ENCODE peak calls at places on chromosomes 5 and 9, in eight cellular contexts. I is esophagus squamous epithelium; F is MM.1S; Z is CD4-positive, alpha-beta T cell; W is neuronal stem cell; J is spleen; A is sigmoid colon; R is heart right ventricle. B is an unnamed sample.

GRCh38 chr5:172778223-172778814 is 7.3 kb upstream of the DUSP1 start:
- DNase-seq in I (no peak), F (no peak), Z (no peak), W (no peak), J (no peak), A (peak; percentile 80), R (no peak), B (no peak)

GRCh38 chr9:129139233-129139992 is 28.2 kb downstream of the PTPA start:
- DNase-seq in I (no peak), F (peak; percentile 80), Z (peak; percentile 66), W (peak; percentile 82), J (peak; percentile 88), A (peak; percentile 90), R (peak; percentile 92), B (peak; percentile 96)

GRCh38 chr5:173885481-173886010 is 2.6 kb upstream of the CPEB4 start:
- DNase-seq in I (no peak), F (no peak), Z (no peak), W (no peak), J (no peak), A (no peak), R (no peak), B (no peak)

GRCh38 chr5:159316519-159317383 is 13.5 kb downstream of the IL12B start:
- DNase-seq in I (no peak), F (peak; percentile 61), Z (peak; percentile 25), W (peak; percentile 37), J (no peak), A (no peak), R (peak; percentile 19), B (no peak)

GRCh38 chr9:128685636-128686489 is 3.2 kb upstream of the SET start:
- DNase-seq in I (no peak), F (peak; percentile 70), Z (peak; percentile 35), W (no peak), J (peak; percentile 87), A (no peak), R (no peak), B (no peak)

GRCh38 chr5:149406203-149406978 is 27.3 kb upstream of the IL17B start:
- DNase-seq in I (no peak), F (no peak), Z (no peak), W (no peak), J (no peak), A (peak; percentile 99), R (peak; percentile 75), B (no peak)

GRCh38 chr5:81808106-81808505 is 57.2 kb upstream of the SSBP2 start:
- DNase-seq in I (no peak), F (no peak), Z (no peak), W (no peak), J (no peak), A (no peak), R (no peak), B (no peak)

GRCh38 chr5:111774525-111774924 is 17.5 kb upstream of the NREP start:
- DNase-seq in I (no peak), F (peak; percentile 86), Z (no peak), W (no peak), J (no peak), A (no peak), R (no peak), B (no peak)

GRCh38 chr5:157900644-157901043 is 41.7 kb upstream of the CLINT1 start:
- DNase-seq in I (no peak), F (peak; percentile 77), Z (no peak), W (no peak), J (no peak), A (no peak), R (no peak), B (no peak)

GRCh38 chr5:112548246-112548982 is 129.3 kb upstream of the EPB41L4A start:
- DNase-seq in I (no peak), F (no peak), Z (no peak), W (no peak), J (no peak), A (no peak), R (no peak), B (no peak)

GRCh38 chr9:76394023-76394895 is at the start of gene RFK:
- DNase-seq in I (peak; percentile 59), F (peak; percentile 91), Z (peak; percentile 95), W (peak; percentile 92), J (peak; percentile 98), A (peak; percentile 97), R (peak; percentile 94), B (peak; percentile 98)

GRCh38 chr5:94969174-94969573 is 315.7 kb downstream of the MCTP1 start:
- DNase-seq in I (no peak), F (peak; percentile 10), Z (no peak), W (no peak), J (no peak), A (no peak), R (no peak), B (no peak)

GRCh38 chr9:133043449-133044035 is 12.7 kb downstream of the GTF3C5 start:
- DNase-seq in I (no peak), F (no peak), Z (no peak), W (no peak), J (no peak), A (no peak), R (no peak), B (no peak)

GRCh38 chr5:66171349-66172344 is 27.5 kb downstream of the SREK1 start:
- DNase-seq in I (no peak), F (peak; percentile 69), Z (peak; percentile 45), W (no peak), J (no peak), A (no peak), R (peak; percentile 22), B (no peak)

GRCh38 chr5:148443998-148444397 is 60.2 kb downstream of the FBXO38 start:
- DNase-seq in I (no peak), F (peak; percentile 75), Z (peak; percentile 15), W (peak; percentile 55), J (no peak), A (peak; percentile 66), R (peak; percentile 73), B (no peak)

GRCh38 chr5:130692766-130693165 is 472.3 kb downstream of the HINT1 start:
- DNase-seq in I (no peak), F (no peak), Z (no peak), W (no peak), J (no peak), A (no peak), R (no peak), B (no peak)

GRCh38 chr9:89922099-89922498 is 317.3 kb downstream of the GADD45G start:
- DNase-seq in I (no peak), F (no peak), Z (no peak), W (no peak), J (no peak), A (no peak), R (no peak), B (no peak)

GRCh38 chr5:169837686-169838085 is 142.6 kb downstream of the INSYN2B start:
- DNase-seq in I (no peak), F (no peak), Z (no peak), W (no peak), J (no peak), A (no peak), R (no peak), B (no peak)

GRCh38 chr9:4306066-4306787 is 6.4 kb upstream of the GLIS3 start:
- DNase-seq in I (no peak), F (no peak), Z (no peak), W (no peak), J (no peak), A (no peak), R (no peak), B (no peak)

GRCh38 chr5:369151-369939 is 47.8 kb downstream of the AHRR start:
- DNase-seq in I (no peak), F (no peak), Z (no peak), W (no peak), J (peak; percentile 71), A (peak; percentile 40), R (peak; percentile 1), B (peak; percentile 91)

GRCh38 chr9:27749838-27750237 is 176.6 kb upstream of the C9orf72 start:
- DNase-seq in I (no peak), F (no peak), Z (no peak), W (no peak), J (no peak), A (no peak), R (no peak), B (peak; percentile 50)

GRCh38 chr5:150261231-150261630 is 28.3 kb downstream of the CAMK2A start:
- DNase-seq in I (no peak), F (no peak), Z (no peak), W (no peak), J (no peak), A (no peak), R (no peak), B (no peak)

GRCh38 chr9:83281306-83282255 is 218.6 kb upstream of the RASEF start:
- DNase-seq in I (no peak), F (no peak), Z (no peak), W (no peak), J (no peak), A (no peak), R (peak; percentile 56), B (peak; percentile 72)
- H3K27ac ChIP-seq in I (no peak overlapping the region), F (no peak overlapping the region), Z (no peak overlapping the region), W (no peak overlapping the region), J (peak overlapping the region; percentile 8), A (peak overlapping the region; percentile 11), R (peak overlapping the region; percentile 65), B (no peak overlapping the region)

GRCh38 chr9:96344458-96345180 is 38.9 kb downstream of the SLC35D2 start:
- DNase-seq in I (peak; percentile 6), F (no peak), Z (no peak), W (peak; percentile 5), J (no peak), A (peak; percentile 87), R (peak; percentile 59), B (peak; percentile 94)
- H3K27ac ChIP-seq in I (peak overlapping the region; percentile 74), F (no peak overlapping the region), Z (no peak overlapping the region), W (no peak overlapping the region), J (no peak overlapping the region), A (peak overlapping the region; percentile 54), R (peak overlapping the region; percentile 55), B (peak overlapping the region; percentile 71)

DNA sequence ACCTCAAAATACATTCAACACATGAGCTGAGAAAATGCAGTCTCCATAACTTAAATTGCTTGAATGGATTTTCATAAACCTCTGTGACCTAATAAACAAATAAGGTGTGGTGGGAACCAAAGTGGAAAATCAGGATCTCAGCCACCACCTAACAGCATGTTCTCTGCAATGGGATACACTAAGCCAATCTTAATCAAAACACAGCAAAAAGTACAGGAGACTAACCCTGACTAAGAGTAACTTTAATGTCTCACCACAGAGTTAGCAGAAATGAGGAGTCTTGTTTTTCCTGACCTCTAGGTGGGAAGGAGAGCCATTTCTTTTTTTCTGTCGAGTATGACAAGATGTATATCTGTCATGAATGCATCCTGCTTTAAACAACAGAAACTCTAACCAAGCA is 48.5 kb downstream of the PLK2 start:
- DNase-seq in I (no peak), F (no peak), Z (no peak), W (no peak), J (no peak), A (no peak), R (no peak), B (no peak)
- H3K27ac ChIP-seq in I (peak overlapping the region; percentile 82), F (no peak overlapping the region), Z (no peak overlapping the region), W (no peak overlapping the region), J (no peak overlapping the region), A (no peak overlapping the region), R (no peak overlapping the region), B (no peak overlapping the region)

GRCh38 chr9:34072868-34073590 is 24.3 kb upstream of the UBAP2 start:
- DNase-seq in I (no peak), F (no peak), Z (no peak), W (no peak), J (no peak), A (peak; percentile 69), R (no peak), B (no peak)
- H3K27ac ChIP-seq in I (peak overlapping the region; percentile 86), F (no peak overlapping the region), Z (no peak overlapping the region), W (no peak overlapping the region), J (no peak overlapping the region), A (peak overlapping the region; percentile 68), R (no peak overlapping the region), B (peak overlapping the region; percentile 62)

B was measured in esophagus muscularis mucosa.